ENCODE peak calls at places on chromosomes 5 and 9, in six cellular contexts. C is stomach, X is H1, B is esophagus muscularis mucosa, W is HepG2, L is transverse colon. F is an unnamed sample.

GRCh38 chr5:84986688-84987087 is 602.0 kb upstream of the EDIL3 start:
- DNase-seq in W (no peak), C (no peak), X (no peak), B (no peak), L (no peak), F (no peak)

GRCh38 chr9:133115604-133116345 is 5.3 kb downstream of the RALGDS start:
- DNase-seq in C (no peak), W (no peak), B (no peak), L (no peak), X (no peak), F (peak)

GRCh38 chr9:135105211-135105745 is 17.8 kb downstream of the OLFM1 start:
- DNase-seq in C (no peak), L (no peak), B (no peak), W (no peak), X (no peak), F (no peak)

GRCh38 chr9:136769710-136770191 is 5.4 kb upstream of the LCN15 start:
- DNase-seq in X (peak), W (no peak), C (no peak), B (no peak), L (peak), F (no peak)

GRCh38 chr5:42302186-42302585 is 121.1 kb upstream of the GHR start:
- DNase-seq in L (no peak), X (no peak), C (no peak), B (no peak), W (no peak), F (no peak)

GRCh38 chr5:169160405-169160901 is 140.5 kb downstream of the SLIT3 start:
- DNase-seq in B (no peak), C (no peak), X (no peak), L (no peak), W (no peak), F (no peak)

GRCh38 chr5:55900776-55901175 is 49.6 kb downstream of the IL31RA start:
- DNase-seq in W (no peak), B (no peak), C (no peak), X (no peak), L (no peak), F (no peak)

GRCh38 chr5:153678617-153679329 is 188.3 kb downstream of the GRIA1 start:
- DNase-seq in W (no peak), X (no peak), C (no peak), B (peak), L (no peak), F (no peak)

GRCh38 chr5:56481147-56481997 is 248.2 kb upstream of the ANKRD55 start:
- DNase-seq in X (peak), C (peak), B (no peak), W (peak), L (peak), F (peak)

GRCh38 chr9:34267660-34268059 is 61.4 kb downstream of the KIF24 start:
- DNase-seq in L (no peak), X (no peak), C (no peak), B (no peak), W (no peak), F (no peak)

GRCh38 chr9:37329576-37329975 is 92.9 kb upstream of the GRHPR start:
- DNase-seq in W (no peak), B (no peak), L (no peak), X (no peak), C (no peak), F (no peak)

GRCh38 chr5:142183561-142183960 is 75.0 kb downstream of the NDFIP1 start:
- DNase-seq in X (no peak), L (no peak), C (no peak), W (no peak), B (no peak), F (no peak)

GRCh38 chr5:89582768-89583339 is 699.9 kb upstream of the MEF2C start:
- DNase-seq in L (no peak), B (no peak), C (no peak), X (no peak), W (no peak), F (no peak)

GRCh38 chr9:28774433-28775029 is 1201.2 kb upstream of the C9orf72 start:
- DNase-seq in B (no peak), W (peak), X (no peak), L (no peak), C (no peak), F (no peak)

GRCh38 chr5:134833340-134834032 is 12.3 kb upstream of the C5orf24 start:
- DNase-seq in X (no peak), W (no peak), B (no peak), L (no peak), C (no peak), F (no peak)

GRCh38 chr9:29241320-29241719 is 1668.0 kb upstream of the C9orf72 start:
- DNase-seq in C (no peak), X (no peak), W (no peak), L (no peak), B (no peak), F (no peak)

GRCh38 chr9:120416816-120417427 is 163.0 kb downstream of the CDK5RAP2 start:
- DNase-seq in X (no peak), L (no peak), C (no peak), B (no peak), W (no peak), F (no peak)

GRCh38 chr9:135924628-135925338 is 17.4 kb upstream of the CAMSAP1 start:
- DNase-seq in C (no peak), L (no peak), B (no peak), X (no peak), W (peak), F (no peak)

GRCh38 chr9:71793386-71794105 is 25.2 kb upstream of the CEMIP2 start:
- DNase-seq in B (no peak), C (no peak), X (no peak), W (peak), L (no peak), F (no peak)

GRCh38 chr5:139882961-139883539 is 87.4 kb downstream of the PSD2 start:
- DNase-seq in C (no peak), B (no peak), X (no peak), L (no peak), W (no peak), F (no peak)

GRCh38 chr5:123545506-123545905 is 33.5 kb downstream of the CSNK1G3 start:
- DNase-seq in X (no peak), L (peak), B (no peak), W (no peak), C (no peak), F (no peak)

GRCh38 chr9:137103206-137103999 is 11.1 kb downstream of the DPP7 start:
- DNase-seq in W (no peak), C (no peak), X (no peak), L (no peak), B (no peak), F (no peak)

GRCh38 chr5:88049156-88049555 is 219.5 kb downstream of the TMEM161B start:
- DNase-seq in B (no peak), W (no peak), C (no peak), X (no peak), L (no peak), F (no peak)

GRCh38 chr5:93192107-93192506 is 388.9 kb downstream of the NR2F1-AS1 start:
- DNase-seq in W (peak), C (no peak), B (no peak), X (no peak), L (no peak), F (no peak)

GRCh38 chr9:6590772-6591384 is 54.7 kb downstream of the GLDC start:
- DNase-seq in C (no peak), B (no peak), L (no peak), W (peak), X (no peak), F (no peak)

GRCh38 chr5:16574789-16575785 is 41.7 kb downstream of the RETREG1 start:
- DNase-seq in L (no peak), B (no peak), X (no peak), W (no peak), C (no peak), F (no peak)

GRCh38 chr9:12439267-12439666 is 253.9 kb upstream of the TYRP1 start:
- DNase-seq in X (no peak), L (no peak), W (no peak), C (no peak), B (no peak), F (no peak)

GRCh38 chr5:126452477-126452876 is 29.3 kb downstream of the GRAMD2B start:
- DNase-seq in X (no peak), W (no peak), L (no peak), C (no peak), B (no peak), F (no peak)

GRCh38 chr5:95641803-95642220 is 4.8 kb upstream of the RFESD start:
- DNase-seq in X (no peak), W (peak), L (no peak), C (peak), B (no peak), F (peak)

GRCh38 chr9:126877418-126877817 is 17.0 kb downstream of the ZBTB34 start:
- DNase-seq in X (no peak), B (no peak), L (no peak), C (no peak), W (no peak), F (no peak)

GRCh38 chr5:179270581-179271300 is 74.5 kb downstream of the ADAMTS2 start:
- DNase-seq in C (no peak), W (no peak), X (no peak), L (peak), B (no peak), F (peak)

GRCh38 chr9:86947146-86948081 is at the start of gene GAS1:
- DNase-seq in C (peak), B (peak), W (no peak), L (peak), X (peak), F (peak)
- TF ChIP-seq POLR2AphosphoS5 in C (no peak), B (peak), W (no peak), L (no peak), X (no peak), F (peak)

GRCh38 chr9:73133042-73133651 is 18.5 kb upstream of the ANXA1 start:
- DNase-seq in C (no peak), X (no peak), W (no peak), B (no peak), L (no peak), F (no peak)
- TF ChIP-seq EP300 in C (no peak), X (no peak), W (no peak), B (no peak), L (no peak), F (no peak)

DNA sequence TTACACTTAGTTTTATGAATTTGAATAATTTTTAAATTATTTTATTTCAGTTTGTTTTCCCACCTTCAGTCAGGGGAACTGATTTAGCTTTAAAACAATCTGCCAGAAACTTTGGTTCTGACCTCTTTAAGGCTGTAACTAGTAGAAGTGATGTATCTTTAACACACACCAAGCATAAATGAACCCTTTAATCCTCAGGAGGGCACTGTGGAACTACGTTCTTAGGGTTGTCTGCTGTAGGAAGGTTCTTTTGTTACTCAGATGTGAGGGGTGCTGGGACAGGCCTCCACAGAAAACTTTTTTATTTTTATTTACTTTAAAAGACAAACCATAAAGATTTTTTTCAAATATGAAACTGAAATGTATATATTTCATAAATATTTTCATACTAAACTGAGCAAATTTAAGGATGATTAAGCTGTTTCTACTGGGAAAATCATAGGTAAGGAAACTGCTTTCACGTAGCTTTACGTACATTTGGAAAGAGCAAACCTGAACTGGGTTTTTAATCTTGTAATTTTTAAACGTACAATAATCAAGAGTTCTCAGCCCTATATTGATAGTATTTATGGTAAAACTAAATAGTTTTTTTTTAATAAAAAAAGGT is 5.3 kb downstream of the KLF4 start:
- DNase-seq in L (peak), C (no peak), X (no peak), W (peak), B (no peak), F (no peak)
- H3K27ac ChIP-seq in L (peak), C (peak), X (no peak), W (no peak), B (peak), F (peak)

GRCh38 chr5:59565551-59565950 is 328.0 kb downstream of the PDE4D start:
- DNase-seq in B (no peak), C (no peak), W (no peak), L (no peak), X (no peak), F (no peak)

GRCh38 chr5:59560553-59560952 is 333.0 kb downstream of the PDE4D start:
- DNase-seq in B (no peak), L (no peak), C (no peak), W (peak), X (no peak), F (no peak)

GRCh38 chr5:59564895-59565294 is 328.6 kb downstream of the PDE4D start:
- DNase-seq in C (no peak), X (no peak), B (no peak), L (peak), W (no peak), F (no peak)

GRCh38 chr5:59559847-59560246 is 333.7 kb downstream of the PDE4D start:
- DNase-seq in B (no peak), C (no peak), W (no peak), L (no peak), X (no peak), F (no peak)

DNA sequence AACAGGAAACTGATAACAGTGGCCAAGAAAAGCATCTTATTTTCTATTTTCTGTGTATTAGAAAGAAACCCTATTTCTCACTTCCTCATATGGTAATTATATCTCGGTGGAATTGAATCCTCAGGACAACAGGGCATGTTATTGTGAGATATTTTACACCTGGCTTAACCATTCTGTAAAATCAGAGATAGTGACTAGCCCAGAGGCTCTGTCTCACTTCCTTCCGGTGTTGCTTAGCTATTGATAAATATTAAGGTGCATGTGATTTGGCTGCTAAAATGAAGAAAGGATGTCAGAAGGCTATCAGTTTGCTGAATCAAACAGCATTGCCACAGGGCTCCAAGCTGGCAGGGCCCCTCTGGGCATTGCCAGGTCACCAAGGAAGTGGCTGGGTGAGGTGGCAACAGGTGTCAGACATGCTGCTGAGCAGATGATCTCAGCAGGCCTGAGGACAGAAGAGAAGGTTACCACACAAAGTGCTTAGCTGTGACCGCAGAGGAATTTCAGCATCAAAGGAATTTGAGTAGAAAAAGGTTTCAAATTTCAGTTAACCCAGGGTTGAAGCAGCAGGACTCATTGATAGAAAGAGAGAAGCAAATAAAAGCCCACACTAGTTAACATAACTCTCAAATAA is 330.7 kb downstream of the PDE4D start:
- DNase-seq in L (peak), X (no peak), B (no peak), W (peak), C (peak), F (no peak)
- TF ChIP-seq POLR2AphosphoS5 in L (no peak), X (no peak), B (no peak), W (no peak), C (peak), F (no peak)

DNA sequence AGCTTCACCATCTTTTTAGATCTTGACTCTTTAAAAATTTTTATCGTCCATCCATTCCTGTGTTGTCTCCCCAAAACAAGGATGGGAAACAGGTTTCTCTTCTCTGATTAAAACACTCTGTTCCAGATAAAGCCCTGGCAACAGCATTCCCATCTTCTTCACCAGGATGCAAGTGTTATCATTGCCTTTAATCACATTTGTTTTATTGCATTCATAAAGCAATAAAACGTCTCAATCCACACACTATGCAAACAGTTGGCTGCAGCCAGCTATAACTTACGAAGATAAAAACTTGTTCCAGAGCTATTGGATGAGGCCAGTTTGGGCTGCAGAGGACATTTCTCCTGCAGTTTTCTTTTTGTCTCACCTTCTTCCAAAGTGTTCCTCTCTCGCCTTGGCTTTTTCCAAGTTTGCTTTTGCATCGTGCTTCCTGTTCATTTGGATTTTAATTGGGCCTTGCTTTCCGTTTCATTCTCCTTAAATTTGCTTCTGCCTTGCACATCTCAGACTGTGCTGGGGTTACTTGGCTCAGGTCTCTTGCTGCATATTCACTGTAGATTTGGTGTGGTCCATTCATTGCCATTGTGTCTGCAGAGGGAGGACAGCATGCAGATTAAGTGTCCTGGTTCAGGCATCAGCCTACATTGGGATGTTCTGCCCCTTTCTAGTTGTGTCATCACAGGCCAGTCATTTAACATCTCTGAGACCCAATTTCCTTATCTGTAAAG is 136.5 kb upstream of the LIFR start:
- DNase-seq in L (no peak), B (no peak), C (no peak), X (no peak), W (no peak), F (no peak)
- TF ChIP-seq EP300 in L (no peak), B (no peak), C (no peak), X (no peak), W (no peak), F (no peak)

GRCh38 chr9:91515074-91515687 is 91.5 kb upstream of the NFIL3 start:
- DNase-seq in W (no peak), C (peak), X (no peak), L (no peak), B (peak), F (no peak)
- H3K27ac ChIP-seq in W (no peak), C (no peak), X (no peak), L (no peak), B (no peak), F (no peak)

GRCh38 chr5:8097146-8097545 is 228.2 kb downstream of the MTRR start:
- DNase-seq in C (no peak), W (no peak), L (no peak), X (no peak), B (no peak), F (no peak)

GRCh38 chr5:8094304-8094703 is 225.4 kb downstream of the MTRR start:
- DNase-seq in X (no peak), B (no peak), L (no peak), W (no peak), C (no peak), F (no peak)

GRCh38 chr5:8098044-8098443 is 229.1 kb downstream of the MTRR start:
- DNase-seq in B (no peak), C (no peak), X (no peak), W (no peak), L (no peak), F (no peak)

DNA sequence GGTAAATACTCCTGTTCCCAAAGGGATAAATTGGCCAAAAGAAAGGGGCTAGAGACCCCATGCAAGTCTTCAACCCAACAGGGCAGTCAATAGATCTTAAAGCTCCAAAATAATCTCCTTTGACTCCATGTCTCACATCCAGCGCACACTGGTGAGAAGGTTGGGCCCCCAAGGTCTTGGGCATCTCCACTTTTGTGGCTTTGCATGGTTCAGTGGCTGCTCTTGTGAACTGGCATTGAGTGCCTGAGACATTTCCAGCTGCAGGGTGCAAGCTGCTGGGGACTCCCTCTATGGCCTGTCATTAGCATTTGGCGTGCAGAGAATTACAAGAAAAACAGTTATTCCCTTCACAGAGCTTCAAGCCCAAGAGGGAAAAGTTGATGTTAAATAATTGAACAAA is 224.7 kb downstream of the MTRR start:
- DNase-seq in B (peak), X (no peak), L (no peak), W (no peak), C (no peak), F (no peak)
- TF ChIP-seq POLR2AphosphoS5 in B (no peak), X (no peak), L (no peak), W (no peak), C (no peak), F (no peak)

F was measured in upper lobe of left lung.